ENCODE peak calls at places on chromosomes 13 and 19, in four cellular contexts. L is dorsolateral prefrontal cortex, D is AG04450, A is cardiac muscle cell. I is an unnamed sample. For H3K27me3, the result is how much of the 10 kb centered on the place peaks cover.

GRCh38 chr13:31824705-31825512 is 85.6 kb downstream of the RXFP2 start:
- DNase-seq in L (no peak), D (no peak), A (peak), I (peak)

GRCh38 chr19:10086904-10087256 is 763 bp downstream of the SHFL start:
- DNase-seq in L (no peak), D (no peak), A (peak), I (peak)

GRCh38 chr19:2289714-2290435 is 7.9 kb upstream of the PEAK3 start:
- DNase-seq in L (no peak), D (no peak), A (no peak), I (no peak)

GRCh38 chr19:3034845-3035541 is 5.9 kb upstream of the TLE2 start:
- DNase-seq in L (peak), D (no peak), A (peak), I (no peak)

GRCh38 chr13:36193151-36193855 is 21.1 kb downstream of the SOHLH2 start:
- DNase-seq in L (no peak), D (no peak), A (peak), I (peak)

GRCh38 chr13:34011552-34012085 is 193.7 kb downstream of the RFC3 start:
- DNase-seq in L (no peak), D (no peak), A (no peak), I (no peak)

GRCh38 chr19:40982594-40983101 is 8.4 kb upstream of the CYP2B6 start:
- DNase-seq in L (peak), D (no peak), A (peak), I (no peak)

GRCh38 chr13:110323172-110323851 is 16.2 kb downstream of the COL4A2 start:
- DNase-seq in L (no peak), D (peak), A (no peak), I (no peak)

GRCh38 chr13:46317120-46317519 is 69.9 kb downstream of the RUBCNL start:
- DNase-seq in L (no peak), D (no peak), A (peak), I (no peak)

GRCh38 chr13:33739254-33739653 is 78.7 kb upstream of the RFC3 start:
- DNase-seq in L (no peak), D (no peak), A (no peak), I (no peak)

GRCh38 chr19:53597023-53597422 is 34.8 kb upstream of the DPRX start:
- DNase-seq in L (no peak), D (no peak), A (no peak), I (no peak)

GRCh38 chr19:31555634-31556215 is 206.5 kb upstream of the TSHZ3 start:
- DNase-seq in L (no peak), D (no peak), A (no peak), I (no peak)

DNA sequence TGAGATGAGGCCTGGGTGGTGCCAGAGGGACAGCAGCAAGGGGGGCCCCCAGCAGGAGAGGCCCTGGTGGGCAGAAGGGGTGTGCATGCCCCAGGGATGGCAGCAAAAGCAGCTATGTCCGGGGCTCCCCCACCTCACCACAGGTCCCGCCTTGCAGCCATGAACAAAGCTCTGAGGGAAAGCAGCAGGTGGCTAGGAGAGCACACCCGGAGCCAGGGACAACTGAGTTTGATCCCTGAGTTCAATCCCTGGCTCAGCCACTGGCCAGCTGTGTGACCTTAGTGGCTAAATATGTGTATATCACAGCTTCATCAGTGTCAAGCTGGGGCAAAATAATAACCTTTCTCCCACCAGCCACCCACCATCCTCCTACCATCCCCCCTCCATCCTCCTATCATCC is 47.7 kb upstream of the KCTD15 start:
- DNase-seq in L (no peak), D (no peak), A (no peak), I (no peak)
- H3K27me3 ChIP-seq in L (under half), D (under half), A (under half), I (under half)

GRCh38 chr13:99983401-99984133 is 2.0 kb downstream of the ZIC2 start:
- DNase-seq in L (no peak), D (no peak), A (no peak), I (peak)

GRCh38 chr13:99984134-99984462 is 2.5 kb downstream of the ZIC2 start:
- DNase-seq in L (no peak), D (no peak), A (no peak), I (no peak)

GRCh38 chr13:99985886-99986527 is 4.4 kb downstream of the ZIC2 start:
- DNase-seq in L (no peak), D (no peak), A (no peak), I (no peak)

GRCh38 chr13:99985243-99985874 is 3.8 kb downstream of the ZIC2 start:
- DNase-seq in L (no peak), D (no peak), A (no peak), I (no peak)

DNA sequence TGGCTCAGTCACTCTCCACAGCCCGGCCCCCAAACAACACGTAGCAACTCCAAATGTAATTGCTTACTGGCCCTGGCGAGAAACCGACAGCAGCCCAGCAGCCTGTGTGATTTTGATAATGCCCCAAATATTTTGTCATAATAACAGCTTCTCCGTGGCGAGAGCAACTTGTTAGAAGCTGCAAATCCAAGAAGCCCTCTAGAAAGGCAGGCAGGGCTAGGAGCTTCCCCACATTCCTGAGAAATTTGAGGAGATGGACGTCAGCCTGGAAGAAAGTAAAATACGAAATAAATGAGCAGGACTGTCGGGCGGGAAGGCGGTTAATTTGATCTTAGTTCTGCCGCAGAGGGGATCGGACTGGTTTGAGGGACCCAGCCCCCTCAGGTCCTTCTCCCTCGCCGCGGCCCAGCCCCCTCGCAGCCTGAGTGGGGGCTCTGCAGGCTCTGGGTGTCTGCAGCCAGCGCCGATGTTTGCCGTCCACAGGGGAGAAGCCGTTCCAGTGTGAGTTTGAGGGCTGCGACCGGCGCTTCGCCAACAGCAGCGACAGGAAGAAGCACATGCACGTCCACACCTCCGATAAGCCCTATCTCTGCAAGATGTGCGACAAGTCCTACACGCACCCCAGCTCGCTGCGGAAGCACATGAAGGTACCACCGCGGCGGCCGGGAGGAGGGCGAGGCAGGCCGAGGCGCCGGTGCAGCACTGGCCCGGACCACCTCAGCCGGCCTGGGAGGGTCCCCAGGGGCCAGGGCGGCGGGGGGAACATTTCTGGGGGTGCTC is 3.1 kb downstream of the ZIC2 start:
- DNase-seq in L (no peak), D (no peak), A (no peak), I (peak)
- H3K27me3 ChIP-seq in L (under half), D (half or more), A (half or more), I (under half)

GRCh38 chr19:46490774-46491173 is 4.9 kb downstream of the PNMA8B start:
- DNase-seq in L (no peak), D (no peak), A (no peak), I (no peak)
- H3K27me3 ChIP-seq in L (under half), D (half or more), A (under half), I (under half)

GRCh38 chr19:5559804-5560133 is 8.0 kb downstream of the TINCR start:
- DNase-seq in L (no peak), D (no peak), A (no peak), I (no peak)
- H3K27me3 ChIP-seq in L (under half), D (under half), A (under half), I (under half)

GRCh38 chr13:28822161-28822560 is 2.0 kb downstream of the MTUS2 start:
- DNase-seq in L (no peak), D (no peak), A (no peak), I (no peak)
- H3K27me3 ChIP-seq in L (under half), D (under half), A (under half), I (under half)

DNA sequence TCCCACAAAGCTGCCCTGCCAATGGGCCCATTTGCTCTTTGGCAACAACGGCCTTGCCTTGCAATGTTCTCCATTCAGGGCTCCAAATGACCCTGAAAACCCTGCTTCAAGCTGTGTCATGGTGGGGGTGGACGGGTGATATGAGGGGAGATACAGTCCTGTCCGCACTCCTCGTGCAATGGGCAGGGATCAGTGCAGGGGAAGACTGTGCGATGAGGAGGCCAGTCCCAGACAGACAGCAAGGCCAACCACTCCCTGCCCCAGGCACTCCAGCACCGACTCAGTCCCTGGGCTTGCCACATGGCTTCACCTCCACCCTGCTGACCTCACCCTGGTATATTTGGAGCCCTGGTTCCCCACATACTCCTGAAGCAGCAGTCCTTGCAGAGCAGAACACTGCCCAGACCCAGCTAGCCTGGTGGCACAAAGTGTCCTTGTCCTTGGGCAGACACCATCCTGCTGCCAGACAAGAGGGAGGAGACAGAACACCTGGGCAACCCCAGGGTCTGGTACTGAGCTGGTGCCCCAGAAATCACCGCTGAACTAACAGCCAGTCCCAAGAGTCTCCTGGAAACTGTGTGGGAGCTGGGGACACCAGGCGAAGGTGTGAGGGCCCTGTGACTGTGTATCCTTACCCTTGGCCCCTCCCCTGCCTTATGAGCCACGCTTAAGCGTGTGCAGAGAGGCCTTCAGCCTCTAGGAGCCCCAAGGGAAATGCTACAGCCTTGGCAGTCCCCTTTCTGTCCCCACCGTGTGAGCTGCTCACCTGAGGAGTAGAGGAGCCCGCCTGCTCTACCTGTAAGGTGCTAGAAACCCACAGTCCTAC is 9.1 kb upstream of the SLC35E1 start:
- DNase-seq in L (no peak), D (no peak), A (no peak), I (no peak)
- H3K27me3 ChIP-seq in L (under half), D (under half), A (under half), I (under half)

GRCh38 chr19:18140473-18140872 is 12.5 kb upstream of the PIK3R2 start:
- DNase-seq in L (no peak), D (no peak), A (no peak), I (no peak)

GRCh38 chr19:18131841-18132596 is 20.9 kb upstream of the PIK3R2 start:
- DNase-seq in L (no peak), D (no peak), A (no peak), I (no peak)

GRCh38 chr19:18141031-18141430 is 11.9 kb upstream of the PIK3R2 start:
- DNase-seq in L (no peak), D (no peak), A (no peak), I (no peak)

GRCh38 chr19:18137242-18137641 is 15.7 kb upstream of the PIK3R2 start:
- DNase-seq in L (no peak), D (no peak), A (no peak), I (no peak)

GRCh38 chr19:18135712-18136584 is 17.0 kb upstream of the PIK3R2 start:
- DNase-seq in L (no peak), D (no peak), A (no peak), I (no peak)
- H3K27me3 ChIP-seq in L (under half), D (under half), A (under half), I (under half)